ENCODE peak calls at places on chromosomes 16 and 17, in eight cellular contexts. J, T, Q, S, O, X, L and U are unnamed samples. For H3K4me1 and H3K36me3, the result is how much of the 10 kb centered on the place peaks cover.

GRCh38 chr17:40793800-40794199 is 6.0 kb downstream of the KRT28 start:
- DNase-seq in J (no peak), T (no peak), Q (no peak), S (no peak), O (no peak), X (no peak), L (no peak), U (peak)

GRCh38 chr17:60630352-60630751 is 30.4 kb downstream of the PPM1D start:
- DNase-seq in J (no peak), T (no peak), Q (peak), S (no peak), O (no peak), X (no peak), L (peak), U (no peak)

GRCh38 chr16:70421473-70422311 is 17.2 kb downstream of the ST3GAL2 start:
- DNase-seq in J (no peak), T (no peak), Q (no peak), S (no peak), O (no peak), X (no peak), L (no peak), U (no peak)

GRCh38 chr17:41660221-41660711 is 28.4 kb upstream of the EIF1 start:
- DNase-seq in J (no peak), T (no peak), Q (no peak), S (no peak), O (no peak), X (no peak), L (no peak), U (no peak)

GRCh38 chr17:68468334-68468733 is 11.0 kb upstream of the WIPI1 start:
- DNase-seq in J (no peak), T (no peak), Q (no peak), S (no peak), O (no peak), X (no peak), L (no peak), U (no peak)

GRCh38 chr17:41678907-41679739 is 9.6 kb upstream of the EIF1 start:
- DNase-seq in J (no peak), T (no peak), Q (no peak), S (peak), O (no peak), X (no peak), L (peak), U (no peak)

GRCh38 chr17:12256380-12256995 is 235.8 kb downstream of the MAP2K4 start:
- DNase-seq in J (peak), T (peak), Q (peak), S (peak), O (peak), X (no peak), L (peak), U (no peak)

GRCh38 chr16:81466351-81466960 is 21.8 kb downstream of the CMIP start:
- DNase-seq in J (no peak), T (no peak), Q (no peak), S (no peak), O (no peak), X (no peak), L (no peak), U (no peak)

GRCh38 chr17:1752425-1752941 is 9.4 kb upstream of the SERPINF1 start:
- DNase-seq in J (no peak), T (peak), Q (no peak), S (no peak), O (peak), X (no peak), L (no peak), U (peak)

GRCh38 chr16:25224731-25225319 is 8.1 kb downstream of the AQP8 start:
- DNase-seq in J (no peak), T (no peak), Q (no peak), S (no peak), O (no peak), X (no peak), L (no peak), U (no peak)

GRCh38 chr17:8466873-8467272 is 31.2 kb downstream of the NDEL1 start:
- DNase-seq in J (no peak), T (no peak), Q (no peak), S (no peak), O (no peak), X (no peak), L (no peak), U (peak)

GRCh38 chr16:48812856-48813255 is 202.9 kb upstream of the N4BP1 start:
- DNase-seq in J (no peak), T (no peak), Q (no peak), S (no peak), O (no peak), X (no peak), L (no peak), U (no peak)

DNA sequence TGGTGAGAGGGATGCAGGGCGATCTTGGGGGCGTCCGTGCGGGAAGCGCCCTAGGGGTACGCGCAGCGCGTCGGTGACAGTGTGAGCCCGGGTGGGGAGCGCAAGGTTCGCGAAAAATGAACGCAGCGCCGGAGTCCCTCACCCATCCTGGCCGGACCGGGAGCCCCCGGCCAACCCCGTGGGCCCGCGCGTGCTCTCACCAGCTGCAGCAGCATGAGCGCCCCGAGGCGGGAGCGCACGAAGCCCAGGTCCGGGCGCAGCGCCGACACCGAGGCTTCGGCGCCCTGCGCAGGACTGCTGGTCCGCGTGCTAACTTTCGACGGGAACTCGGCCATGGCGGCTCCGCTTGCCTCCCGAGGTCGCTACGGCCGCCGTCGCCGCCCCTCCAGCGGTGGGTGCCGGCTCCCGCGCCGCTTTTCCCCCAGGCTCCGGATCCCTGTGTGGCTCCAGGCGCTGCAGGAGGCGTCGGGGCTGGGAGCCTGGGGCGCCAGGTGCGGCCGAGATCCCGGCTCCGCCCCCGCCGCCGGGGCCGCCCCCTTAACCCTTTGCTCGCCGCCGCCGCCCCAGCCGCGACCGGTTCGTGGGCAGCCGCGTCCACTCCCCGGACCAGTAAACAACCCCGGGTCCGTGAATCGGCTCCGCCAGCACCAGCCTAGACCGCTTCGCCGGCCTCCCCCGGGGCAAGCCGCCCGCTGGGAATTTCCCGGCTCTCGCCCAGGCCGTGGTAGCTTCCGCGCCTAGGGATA is at the start of gene PLLP:
- DNase-seq in J (no peak), T (peak), Q (no peak), S (peak), O (no peak), X (no peak), L (peak), U (peak)
- TF ChIP-seq POLR2AphosphoS5 in J (peak), T (peak), Q (no peak), S (no peak), O (peak), X (no peak), L (no peak), U (peak)

GRCh38 chr16:46702030-46702429 is 12.6 kb downstream of the ORC6 start:
- DNase-seq in J (no peak), T (no peak), Q (no peak), S (no peak), O (no peak), X (no peak), L (no peak), U (no peak)
- H3K4me1 ChIP-seq in J (under half), T (under half), Q (under half), S (under half), O (under half), X (under half), L (under half), U (under half)

GRCh38 chr16:8645831-8646230 is 24.3 kb downstream of the METTL22 start:
- DNase-seq in J (no peak), T (no peak), Q (no peak), S (no peak), O (no peak), X (no peak), L (no peak), U (no peak)
- H3K36me3 ChIP-seq in J (half or more), T (under half), Q (under half), S (half or more), O (under half), X (half or more), L (under half), U (half or more)

GRCh38 chr16:84600343-84601229 is 17.3 kb downstream of the COTL1 start:
- DNase-seq in J (no peak), T (no peak), Q (no peak), S (no peak), O (no peak), X (no peak), L (peak), U (no peak)
- TF ChIP-seq POLR2AphosphoS5 in J (no peak), T (no peak), Q (no peak), S (no peak), O (no peak), X (no peak), L (no peak), U (no peak)

GRCh38 chr17:80416260-80416939 is 1.4 kb downstream of the ENDOV start:
- DNase-seq in J (no peak), T (no peak), Q (no peak), S (no peak), O (no peak), X (no peak), L (no peak), U (no peak)

GRCh38 chr17:80415626-80416042 is 667 bp downstream of the ENDOV start:
- DNase-seq in J (no peak), T (no peak), Q (no peak), S (no peak), O (no peak), X (no peak), L (no peak), U (no peak)

GRCh38 chr17:80414803-80415625 is at the start of gene ENDOV:
- DNase-seq in J (peak), T (peak), Q (peak), S (peak), O (peak), X (no peak), L (peak), U (peak)

GRCh38 chr17:80418589-80418988 is 3.6 kb downstream of the ENDOV start:
- DNase-seq in J (no peak), T (no peak), Q (no peak), S (no peak), O (no peak), X (no peak), L (no peak), U (no peak)

GRCh38 chr17:80416940-80417293 is 1.9 kb downstream of the ENDOV start:
- DNase-seq in J (no peak), T (no peak), Q (no peak), S (no peak), O (no peak), X (no peak), L (no peak), U (no peak)
- H3K4me1 ChIP-seq in J (under half), T (under half), Q (under half), S (under half), O (under half), X (under half), L (under half), U (under half)

DNA sequence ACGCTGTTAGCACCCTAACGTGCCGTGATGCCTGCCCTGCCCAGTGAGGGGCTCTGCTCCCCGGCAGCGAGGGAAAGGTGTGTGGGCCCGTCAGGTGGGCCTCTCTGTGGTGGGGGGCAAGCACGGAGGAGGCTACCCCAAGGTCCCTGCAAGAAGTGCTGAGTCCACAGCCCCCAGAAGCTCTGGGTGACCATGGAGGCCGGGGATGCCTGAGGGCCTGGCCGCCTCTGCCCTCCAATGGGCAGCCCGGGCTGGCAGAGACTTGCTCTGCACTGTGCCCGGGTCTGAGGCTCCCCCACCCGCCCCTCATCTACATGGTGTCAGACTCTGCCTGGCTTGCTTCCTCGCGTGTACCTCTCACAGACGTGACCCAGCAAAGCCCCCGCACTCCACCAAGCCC is 12.2 kb downstream of the SLC38A10 start:
- DNase-seq in J (no peak), T (no peak), Q (no peak), S (no peak), O (no peak), X (no peak), L (no peak), U (peak)
- H3K36me3 ChIP-seq in J (half or more), T (under half), Q (under half), S (under half), O (under half), X (under half), L (under half), U (under half)

GRCh38 chr17:37710344-37710886 is 34.4 kb downstream of the HNF1B start:
- DNase-seq in J (peak), T (peak), Q (peak), S (no peak), O (peak), X (no peak), L (peak), U (peak)

GRCh38 chr17:37711113-37711512 is 33.7 kb downstream of the HNF1B start:
- DNase-seq in J (peak), T (no peak), Q (no peak), S (no peak), O (no peak), X (no peak), L (no peak), U (no peak)

GRCh38 chr17:37706446-37706845 is 38.4 kb downstream of the HNF1B start:
- DNase-seq in J (peak), T (no peak), Q (no peak), S (no peak), O (no peak), X (no peak), L (no peak), U (no peak)

GRCh38 chr17:37708616-37709212 is 36.1 kb downstream of the HNF1B start:
- DNase-seq in J (peak), T (no peak), Q (no peak), S (no peak), O (no peak), X (no peak), L (no peak), U (peak)

DNA sequence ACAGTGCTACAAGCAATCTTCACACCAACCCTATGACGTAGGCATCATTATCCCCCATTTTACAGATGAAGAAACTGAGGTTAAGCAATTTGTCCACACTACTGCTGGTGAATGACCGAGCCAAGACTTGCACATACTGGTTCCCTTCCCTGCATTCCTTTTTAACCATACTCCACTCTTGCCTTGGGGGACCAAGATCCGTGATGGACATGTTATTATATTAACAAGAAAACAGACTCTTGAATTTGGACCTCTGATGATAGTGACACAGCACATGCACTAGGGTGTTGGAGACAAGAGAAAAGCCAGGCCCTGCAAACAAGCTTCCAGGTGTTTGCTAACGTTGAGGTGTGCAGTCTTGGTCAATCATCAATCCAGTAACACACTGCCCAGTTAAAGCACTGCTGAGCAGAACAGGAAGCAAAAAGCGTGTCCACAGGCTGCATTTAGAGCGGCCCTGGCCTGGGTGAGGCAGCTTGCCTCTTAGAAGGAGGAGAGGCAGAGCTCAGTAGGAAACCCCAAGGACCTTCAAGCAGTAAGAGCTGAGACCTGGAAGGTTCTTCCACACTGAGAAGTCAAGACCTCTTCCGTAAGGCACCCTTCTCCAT is 36.7 kb downstream of the HNF1B start:
- DNase-seq in J (peak), T (no peak), Q (no peak), S (no peak), O (no peak), X (no peak), L (no peak), U (peak)
- TF ChIP-seq POLR2AphosphoS5 in J (peak), T (no peak), Q (no peak), S (no peak), O (no peak), X (no peak), L (no peak), U (no peak)

DNA sequence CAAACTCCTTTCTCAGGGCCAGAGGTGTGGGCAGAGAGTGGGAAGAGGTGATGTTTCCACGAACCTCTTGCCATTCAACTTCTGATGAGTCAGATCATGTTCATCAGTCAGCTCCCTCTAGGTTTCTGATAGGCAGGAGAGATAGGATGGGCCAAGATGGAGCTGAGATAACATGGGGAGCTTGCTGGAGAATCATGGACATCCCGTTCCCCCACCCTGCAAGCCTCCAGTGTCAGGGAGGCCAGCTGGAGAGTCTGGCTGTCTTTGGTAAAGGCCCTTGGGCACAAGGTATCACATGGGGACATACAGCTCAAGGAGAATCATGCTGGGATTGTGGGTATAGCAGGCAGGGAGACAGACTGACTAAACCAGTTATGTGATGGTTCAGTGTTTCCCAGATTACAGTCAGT is 136.0 kb upstream of the IRX3 start:
- DNase-seq in J (no peak), T (no peak), Q (peak), S (no peak), O (no peak), X (no peak), L (no peak), U (no peak)
- H3K4me1 ChIP-seq in J (under half), T (under half), Q (under half), S (under half), O (under half), X (under half), L (under half), U (under half)

GRCh38 chr17:28334666-28335200 is 539 bp downstream of the IFT20 start:
- DNase-seq in J (no peak), T (peak), Q (no peak), S (peak), O (no peak), X (no peak), L (no peak), U (no peak)

GRCh38 chr17:28335959-28336871 is 654 bp downstream of the TNFAIP1 start:
- DNase-seq in J (peak), T (peak), Q (peak), S (peak), O (peak), X (no peak), L (peak), U (peak)

GRCh38 chr17:28333083-28333746 is 2.1 kb downstream of the IFT20 start:
- DNase-seq in J (no peak), T (no peak), Q (no peak), S (peak), O (no peak), X (no peak), L (no peak), U (no peak)

GRCh38 chr17:28335201-28335958 is at the start of the genes IFT20 and TNFAIP1:
- DNase-seq in J (peak), T (peak), Q (peak), S (peak), O (peak), X (peak), L (peak), U (peak)

GRCh38 chr17:28334176-28334575 is 1.1 kb downstream of the IFT20 start:
- DNase-seq in J (no peak), T (no peak), Q (no peak), S (peak), O (no peak), X (no peak), L (peak), U (no peak)
- H3K36me3 ChIP-seq in J (under half), T (under half), Q (under half), S (under half), O (under half), X (under half), L (under half), U (under half)